ENCODE peak calls at places on chromosomes 3 and 15, in five cellular contexts. X is tibial nerve, R is H1, D is MM.1S, M is lower lobe of right lung. B is an unnamed sample.

GRCh38 chr15:32668942-32669341 is 27.4 kb downstream of the SCG5 start:
- DNase-seq in D (no peak), M (no peak), X (no peak), R (peak; percentile 65), B (no peak)

GRCh38 chr15:61681676-61682075 is 378.6 kb downstream of the VPS13C start:
- DNase-seq in R (no peak), D (no peak), M (no peak), X (no peak), B (no peak)

GRCh38 chr15:60519218-60519617 is 40.3 kb upstream of the ICE2 start:
- DNase-seq in D (no peak), X (no peak), R (no peak), M (no peak), B (no peak)

GRCh38 chr3:23455084-23455483 is 252.0 kb downstream of the UBE2E2 start:
- DNase-seq in R (no peak), D (no peak), M (no peak), X (no peak), B (no peak)

GRCh38 chr15:94265009-94265408 is 33.6 kb downstream of the MCTP2 start:
- DNase-seq in X (no peak), R (no peak), M (no peak), D (no peak), B (no peak)

GRCh38 chr3:4360817-4361216 is 57.6 kb downstream of the SETMAR start:
- DNase-seq in D (no peak), X (no peak), R (no peak), M (no peak), B (no peak)

GRCh38 chr15:67186226-67186649 is 68.2 kb downstream of the AAGAB start:
- DNase-seq in M (no peak), X (no peak), D (no peak), R (no peak), B (no peak)

GRCh38 chr3:141618938-141619337 is 119.2 kb upstream of the RNF7 start:
- DNase-seq in R (no peak), D (no peak), M (no peak), X (no peak), B (no peak)

GRCh38 chr15:55789066-55789660 is 46.2 kb upstream of the PRTG start:
- DNase-seq in M (no peak), R (peak; percentile 88), X (peak; percentile 16), D (peak; percentile 20), B (peak; percentile 39)

GRCh38 chr15:27549796-27550195 is 549.3 kb downstream of the OCA2 start:
- DNase-seq in D (no peak), R (no peak), M (no peak), X (no peak), B (no peak)

GRCh38 chr15:66097151-66098018 is 156.2 kb downstream of the MEGF11 start:
- DNase-seq in X (no peak), R (no peak), D (no peak), M (no peak), B (no peak)

GRCh38 chr3:105523496-105523895 is 156.8 kb downstream of the ALCAM start:
- DNase-seq in X (no peak), D (no peak), M (no peak), R (no peak), B (no peak)

GRCh38 chr3:27556854-27557253 is 72.7 kb upstream of the SLC4A7 start:
- DNase-seq in X (no peak), M (no peak), D (no peak), R (no peak), B (no peak)

GRCh38 chr3:48625600-48625999 is 4.0 kb upstream of the TMEM89 start:
- DNase-seq in R (no peak), X (no peak), D (no peak), M (no peak), B (no peak)

GRCh38 chr3:37026851-37027250 is 33.5 kb downstream of the MLH1 start:
- DNase-seq in D (no peak), R (no peak), X (no peak), M (no peak), B (no peak)

GRCh38 chr3:60809857-60810256 is 441.4 kb downstream of the FHIT start:
- DNase-seq in M (no peak), R (no peak), D (no peak), X (no peak), B (no peak)

GRCh38 chr3:39978293-39978692 is 168.9 kb downstream of the MYRIP start:
- DNase-seq in D (no peak), M (no peak), R (no peak), X (no peak), B (no peak)

GRCh38 chr3:12986986-12987385 is 86.2 kb downstream of the IQSEC1 start:
- DNase-seq in X (no peak), D (no peak), R (no peak), M (no peak), B (no peak)

GRCh38 chr3:8621872-8622271 is 22.7 kb downstream of the SSUH2 start:
- DNase-seq in X (no peak), M (no peak), D (no peak), R (no peak), B (no peak)

GRCh38 chr3:123328851-123329635 is 119.8 kb downstream of the ADCY5 start:
- DNase-seq in M (peak; percentile 83), D (peak; percentile 67), R (peak; percentile 96), X (peak; percentile 67), B (peak; percentile 88)

GRCh38 chr3:17686613-17687012 is 55.8 kb downstream of the TBC1D5 start:
- DNase-seq in X (no peak), D (peak; percentile 27), M (no peak), R (no peak), B (no peak)

GRCh38 chr15:82648257-82649103 is 1.3 kb upstream of the CPEB1 start:
- DNase-seq in D (no peak), R (peak; percentile 82), M (no peak), X (no peak), B (no peak)

GRCh38 chr3:127420825-127421224 is 133.0 kb upstream of the PRR20G start:
- DNase-seq in M (no peak), X (no peak), D (no peak), R (peak; percentile 46), B (no peak)

GRCh38 chr15:99969261-99969960 is 236.2 kb upstream of the LYSMD4 start:
- DNase-seq in D (no peak), M (no peak), R (no peak), X (no peak), B (no peak)

GRCh38 chr15:94199725-94200124 is 31.6 kb upstream of the MCTP2 start:
- DNase-seq in D (no peak), M (no peak), R (no peak), X (no peak), B (no peak)

GRCh38 chr15:82625136-82625535 is 22.0 kb downstream of the CPEB1 start:
- DNase-seq in X (no peak), D (no peak), M (no peak), R (no peak), B (no peak)

GRCh38 chr3:160061525-160061924 is 72.9 kb downstream of the IL12A start:
- DNase-seq in R (no peak), D (no peak), X (no peak), M (no peak), B (no peak)

GRCh38 chr3:158761350-158761749 is 29.1 kb upstream of the RARRES1 start:
- DNase-seq in R (no peak), D (no peak), M (no peak), X (no peak), B (no peak)

GRCh38 chr15:57320543-57321220 is 55.6 kb upstream of the CGNL1 start:
- DNase-seq in D (no peak), R (no peak), X (no peak), M (no peak), B (no peak)

GRCh38 chr15:94306700-94307650 is 75.6 kb downstream of the MCTP2 start:
- DNase-seq in X (no peak), R (no peak), D (no peak), M (no peak), B (no peak)

GRCh38 chr3:146117406-146118285 is 43.3 kb downstream of the PLOD2 start:
- DNase-seq in R (no peak), M (no peak), D (no peak), X (no peak), B (no peak)

GRCh38 chr3:61857297-61857696 is 295.9 kb downstream of the PTPRG start:
- DNase-seq in R (no peak), M (no peak), X (no peak), D (no peak), B (no peak)

GRCh38 chr15:78992416-78993256 is 47.8 kb upstream of the CTSH start:
- DNase-seq in M (peak; percentile 69), R (no peak), X (no peak), D (no peak), B (no peak)

GRCh38 chr3:186940965-186941364 is 10.6 kb downstream of the ST6GAL1 start:
- DNase-seq in M (no peak), D (no peak), X (no peak), R (no peak), B (no peak)

GRCh38 chr3:101065962-101066361 is 72.7 kb upstream of the ABI3BP start:
- DNase-seq in R (no peak), X (no peak), D (no peak), M (no peak), B (no peak)

GRCh38 chr15:68829068-68829467 is 8.4 kb upstream of the ANP32A start:
- DNase-seq in X (no peak), D (peak; percentile 47), M (no peak), R (no peak), B (no peak)

GRCh38 chr15:32872606-32873291 is 154.9 kb downstream of the GREM1 start:
- DNase-seq in D (no peak), R (no peak), X (peak; percentile 18), M (no peak), B (no peak)

GRCh38 chr3:127030328-127031045 is 47.6 kb downstream of the PLXNA1 start:
- DNase-seq in M (no peak), R (no peak), X (no peak), D (no peak), B (no peak)

GRCh38 chr3:45983865-45984264 is 11.8 kb downstream of the FYCO1 start:
- DNase-seq in M (no peak), D (no peak), R (no peak), X (no peak), B (no peak)
- H3K4me1 ChIP-seq in M (peaks cover 53% of the 10 kb centered on the region), D (peaks cover 21% of the 10 kb centered on the region), R (peaks cover 2% of the 10 kb centered on the region), X (peaks cover 35% of the 10 kb centered on the region), B (peaks cover 48% of the 10 kb centered on the region)

GRCh38 chr3:113043686-113044085 is 52.9 kb downstream of the GTPBP8 start:
- DNase-seq in M (no peak), R (no peak), X (no peak), D (no peak), B (no peak)
- H3K4me1 ChIP-seq in M (no peaks in the 10 kb centered on the region), R (no peaks in the 10 kb centered on the region), X (no peaks in the 10 kb centered on the region), D (no peaks in the 10 kb centered on the region), B (no peaks in the 10 kb centered on the region)

GRCh38 chr3:56782900-56783299 is 18.8 kb downstream of the ARHGEF3 start:
- DNase-seq in M (no peak), X (no peak), D (no peak), R (no peak), B (no peak)
- H3K4me1 ChIP-seq in M (peaks cover 92% of the 10 kb centered on the region), X (peaks cover 44% of the 10 kb centered on the region), D (peaks cover 31% of the 10 kb centered on the region), R (no peaks in the 10 kb centered on the region), B (peaks cover 25% of the 10 kb centered on the region)

GRCh38 chr3:42658091-42658770 is 4.7 kb downstream of the ZBTB47 start:
- DNase-seq in R (peak; percentile 43), M (no peak), D (no peak), X (no peak), B (no peak)

GRCh38 chr3:42660131-42660715 is 6.7 kb downstream of the ZBTB47 start:
- DNase-seq in R (no peak), M (no peak), X (no peak), D (no peak), B (no peak)

GRCh38 chr3:42658771-42659390 is 5.4 kb downstream of the ZBTB47 start:
- DNase-seq in D (no peak), R (no peak), M (no peak), X (no peak), B (no peak)

GRCh38 chr3:42660898-42661297 is 7.4 kb downstream of the ZBTB47 start:
- DNase-seq in D (no peak), R (peak; percentile 47), X (no peak), M (no peak), B (no peak)

GRCh38 chr3:42659451-42660130 is 6.1 kb downstream of the ZBTB47 start:
- DNase-seq in M (no peak), X (no peak), R (peak; percentile 45), D (no peak), B (no peak)
- H3K4me1 ChIP-seq in M (peaks cover 17% of the 10 kb centered on the region), X (no peaks in the 10 kb centered on the region), R (peaks cover 10% of the 10 kb centered on the region), D (no peaks in the 10 kb centered on the region), B (peaks cover 2% of the 10 kb centered on the region)